ENCODE peak calls at places on chromosomes 2 and 18, in six cellular contexts. N is left ventricle myocardium inferior, T is fibroblast of the aortic adventitia, F is fibroblast of pulmonary artery, B is PC-3, G is spleen. H is an unnamed sample.

GRCh38 chr2:207632575-207633492 is 7.6 kb upstream of the METTL21A start:
- DNase-seq in B (peak; percentile 97), N (no peak), G (no peak), T (peak; percentile 68), F (peak; percentile 66), H (peak; percentile 55)

GRCh38 chr18:69177702-69178101 is 223.0 kb upstream of the DOK6 start:
- DNase-seq in G (no peak), F (peak; percentile 2), B (no peak), T (no peak), N (no peak), H (no peak)

GRCh38 chr2:96089356-96090180 is 26.8 kb downstream of the ADRA2B start:
- DNase-seq in B (no peak), F (no peak), G (peak; percentile 82), T (no peak), N (peak; percentile 66), H (no peak)

GRCh38 chr2:5140367-5140766 is 551.8 kb upstream of the SOX11 start:
- DNase-seq in T (peak; percentile 4), N (no peak), B (peak; percentile 59), F (peak; percentile 0), G (no peak), H (no peak)

GRCh38 chr2:226439337-226439736 is 360.3 kb downstream of the IRS1 start:
- DNase-seq in N (no peak), T (no peak), F (no peak), B (no peak), G (no peak), H (no peak)

GRCh38 chr2:239724851-239725550 is 300.1 kb downstream of the NDUFA10 start:
- DNase-seq in B (no peak), N (no peak), F (no peak), G (peak; percentile 29), T (no peak), H (no peak)

GRCh38 chr2:15313657-15314056 is 247.5 kb downstream of the NBAS start:
- DNase-seq in G (no peak), T (peak; percentile 52), N (no peak), F (peak; percentile 40), B (peak; percentile 61), H (peak; percentile 31)

GRCh38 chr18:43571078-43571689 is 293.9 kb upstream of the SYT4 start:
- DNase-seq in N (no peak), G (no peak), T (peak; percentile 72), B (peak; percentile 59), F (peak; percentile 72), H (peak; percentile 50)

GRCh38 chr2:233847248-233847898 is 7.0 kb downstream of the HJURP start:
- DNase-seq in G (no peak), T (no peak), N (no peak), F (no peak), B (no peak), H (no peak)

GRCh38 chr2:98324181-98324580 is 22.1 kb upstream of the CNGA3 start:
- DNase-seq in G (no peak), N (no peak), F (peak; percentile 4), T (peak; percentile 17), B (no peak), H (no peak)

GRCh38 chr2:41580806-41581205 is 467.0 kb upstream of the PKDCC start:
- DNase-seq in B (no peak), F (peak; percentile 16), T (no peak), G (no peak), N (no peak), H (no peak)

GRCh38 chr2:161416633-161417427 is 733 bp downstream of the TBR1 start:
- DNase-seq in B (no peak), F (no peak), N (no peak), T (no peak), G (no peak), H (no peak)

GRCh38 chr18:67380867-67381266 is 135.7 kb downstream of the DSEL start:
- DNase-seq in B (no peak), T (no peak), N (no peak), G (no peak), F (no peak), H (no peak)

GRCh38 chr2:168585700-168586099 is 129.6 kb downstream of the CERS6 start:
- DNase-seq in G (no peak), T (no peak), B (no peak), F (no peak), N (no peak), H (no peak)

GRCh38 chr2:70861774-70862644 is 26.4 kb upstream of the CD207 start:
- DNase-seq in N (peak; percentile 70), G (peak; percentile 88), B (peak; percentile 87), F (peak; percentile 80), T (peak; percentile 77), H (peak; percentile 72)

GRCh38 chr2:46328316-46328715 is 31.1 kb downstream of the EPAS1 start:
- DNase-seq in B (no peak), F (no peak), N (no peak), G (no peak), T (no peak), H (no peak)

GRCh38 chr2:46331099-46331766 is 34.0 kb downstream of the EPAS1 start:
- DNase-seq in G (no peak), B (no peak), N (no peak), F (no peak), T (peak; percentile 31), H (peak; percentile 87)

GRCh38 chr2:46329340-46329739 is 32.1 kb downstream of the EPAS1 start:
- DNase-seq in G (no peak), B (no peak), F (no peak), N (no peak), T (no peak), H (no peak)

GRCh38 chr2:46327627-46328026 is 30.4 kb downstream of the EPAS1 start:
- DNase-seq in N (no peak), B (no peak), G (no peak), T (no peak), F (no peak), H (no peak)

GRCh38 chr2:46329803-46330775 is 32.9 kb downstream of the EPAS1 start:
- DNase-seq in F (peak; percentile 94), N (no peak), B (peak; percentile 81), T (peak; percentile 85), G (no peak), H (peak; percentile 96)
- H3K4me3 ChIP-seq in F (no peak overlapping the region), N (peak overlapping the region; percentile 30), B (no peak overlapping the region), T (no peak overlapping the region), G (no peak overlapping the region), H (peak overlapping the region; percentile 34)

DNA sequence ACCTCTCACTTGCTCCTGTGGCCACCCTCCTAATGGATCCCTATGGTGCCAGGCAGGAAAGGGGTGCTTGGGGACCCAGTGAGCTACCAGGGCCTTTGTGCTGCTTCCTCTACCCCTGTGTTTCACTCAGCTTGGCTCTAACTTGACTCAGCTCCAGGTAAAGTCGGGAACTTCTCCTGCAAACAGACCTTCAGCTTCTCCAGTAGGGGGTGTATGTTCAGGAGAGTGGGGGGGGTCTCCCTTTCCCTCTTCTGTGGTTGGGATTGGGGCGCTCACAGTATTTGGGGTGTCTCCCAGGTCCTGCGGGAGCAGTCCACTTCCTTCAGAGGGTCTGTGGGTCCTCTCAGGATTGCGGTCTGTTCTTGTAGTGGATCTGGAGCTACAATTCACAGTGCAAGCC is 26.2 kb upstream of the SAP130 start:
- DNase-seq in N (no peak), T (no peak), F (no peak), G (no peak), B (no peak), H (no peak)
- TF ChIP-seq CTCF in N (no peak), T (no peak), F (no peak), G (no peak), B (no peak), H (no peak)

GRCh38 chr2:219252084-219252483 is 959 bp upstream of the TUBA4B start:
- DNase-seq in G (no peak), F (no peak), N (no peak), B (peak; percentile 47), T (no peak), H (no peak)

GRCh38 chr2:219253753-219254589 is at the start of gene TUBA4A:
- DNase-seq in F (peak; percentile 53), G (peak; percentile 98), T (peak; percentile 43), N (peak; percentile 86), B (peak; percentile 90), H (peak; percentile 53)

GRCh38 chr2:219252570-219252899 is 508 bp upstream of the TUBA4B start:
- DNase-seq in T (no peak), F (no peak), B (no peak), G (no peak), N (no peak), H (no peak)

GRCh38 chr2:219252900-219253752 is at the start of gene TUBA4B:
- DNase-seq in T (no peak), B (peak; percentile 42), N (no peak), F (peak; percentile 24), G (peak; percentile 93), H (no peak)

DNA sequence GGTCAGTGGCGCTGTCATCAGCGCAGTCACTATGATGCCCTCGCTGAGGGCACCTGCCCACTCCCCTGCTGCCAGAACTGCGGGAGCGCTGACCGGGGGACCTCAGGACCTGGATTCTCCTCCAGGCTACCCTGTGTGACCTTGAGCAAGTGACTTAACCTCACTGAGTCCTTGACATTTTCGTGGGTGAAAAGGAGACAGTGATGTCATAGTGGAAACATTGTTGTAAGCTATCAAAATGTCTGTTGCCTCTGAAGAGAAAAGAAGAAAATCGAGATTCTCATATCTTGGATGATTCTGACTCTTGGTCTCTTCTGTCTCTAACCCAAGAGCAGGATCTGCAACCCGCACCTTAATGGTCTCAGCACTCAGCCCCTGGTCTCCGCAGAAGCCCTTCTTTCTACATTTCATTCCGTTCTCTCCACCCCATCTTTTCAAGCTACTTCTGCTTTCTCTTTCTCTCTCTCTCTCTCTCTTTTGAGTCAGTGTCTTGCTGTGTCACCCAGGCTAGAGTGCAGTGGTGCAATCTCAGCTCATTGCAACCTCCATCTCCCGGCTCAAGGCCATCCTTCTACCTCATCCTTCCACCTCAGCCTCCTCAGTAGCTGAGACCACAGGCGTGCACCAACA is 987 bp upstream of the TUBA4A start:
- DNase-seq in N (no peak), B (no peak), F (no peak), G (no peak), T (peak; percentile 16), H (no peak)
- H3K4me3 ChIP-seq in N (peak overlapping the region; percentile 85), B (peak overlapping the region; percentile 74), F (peak overlapping the region; percentile 65), G (peak overlapping the region; percentile 77), T (peak overlapping the region; percentile 70), H (peak overlapping the region; percentile 67)

DNA sequence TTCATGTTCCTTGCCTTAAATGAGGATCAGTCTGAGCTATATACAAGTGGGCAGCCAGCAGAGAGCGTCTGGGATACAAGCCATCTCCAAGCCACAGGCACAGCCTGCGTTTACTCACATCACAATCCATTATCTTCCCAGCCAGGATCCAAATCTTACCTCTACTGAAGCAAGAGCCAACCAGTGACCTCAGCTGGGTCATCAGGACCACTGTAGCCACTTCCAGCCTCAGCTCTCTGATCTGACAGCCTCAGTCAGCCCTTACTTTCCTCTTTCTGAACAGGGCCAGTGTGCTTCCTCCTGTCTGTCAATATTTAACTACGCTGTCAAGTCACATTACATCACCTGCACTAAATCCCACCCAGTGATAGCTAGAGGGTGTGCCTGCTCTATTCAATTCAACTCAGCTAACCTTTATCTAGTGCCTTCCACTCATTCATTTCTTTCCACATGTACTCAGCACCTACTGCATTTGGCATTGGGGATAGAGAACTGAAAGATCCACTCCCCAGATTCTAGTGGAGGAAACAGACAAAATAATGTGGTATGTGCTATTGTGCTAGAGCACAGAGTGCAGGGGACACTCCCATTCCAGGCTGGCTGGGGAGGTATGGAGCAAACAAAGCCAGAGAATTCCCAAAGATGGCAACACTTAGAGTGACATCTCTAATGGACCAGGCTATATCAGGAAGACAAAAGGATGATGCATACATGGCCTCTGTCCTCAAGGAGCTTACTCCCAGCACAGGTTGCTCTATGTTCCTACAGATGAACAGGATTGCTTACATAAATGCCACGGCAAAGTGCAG is 146.5 kb downstream of the NCKAP5 start:
- DNase-seq in N (peak; percentile 15), T (peak; percentile 79), F (peak; percentile 3), B (no peak), G (no peak), H (peak; percentile 29)
- TF ChIP-seq CTCF in N (no peak), T (peak; percentile 15), F (no peak), B (no peak), G (no peak), H (no peak)

GRCh38 chr18:9172506-9173127 is 36.0 kb downstream of the ANKRD12 start:
- DNase-seq in B (no peak), G (no peak), F (no peak), T (no peak), N (no peak), H (no peak)
- H3K4me3 ChIP-seq in B (no peak overlapping the region), G (no peak overlapping the region), F (no peak overlapping the region), T (no peak overlapping the region), N (no peak overlapping the region), H (no peak overlapping the region)